ENCODE peak calls at places on chromosomes 3 and 15, in five cellular contexts. One of them, this sample, is unnamed. For H3K36me3, the result is how much of the 10 kb centered on the place peaks cover.

GRCh38 chr3:25380222-25380739 is 47.8 kb upstream of the RARB start:
- DNase-seq in vagina: no peak
- DNase-seq in kidney: peak
- DNase-seq in spleen: no peak
- DNase-seq in heart left ventricle: no peak
- DNase-seq in this sample: no peak

GRCh38 chr3:72163809-72164634 is 379.1 kb upstream of the PROK2 start:
- DNase-seq in vagina: no peak
- DNase-seq in kidney: no peak
- DNase-seq in spleen: peak
- DNase-seq in heart left ventricle: no peak
- DNase-seq in this sample: no peak

GRCh38 chr3:98768961-98769360 is 5.8 kb downstream of the ST3GAL6 start:
- DNase-seq in vagina: no peak
- DNase-seq in kidney: no peak
- DNase-seq in spleen: no peak
- DNase-seq in heart left ventricle: no peak
- DNase-seq in this sample: no peak

GRCh38 chr15:65212097-65212496 is 824 bp upstream of the CILP start:
- DNase-seq in vagina: no peak
- DNase-seq in kidney: no peak
- DNase-seq in spleen: peak
- DNase-seq in heart left ventricle: no peak
- DNase-seq in this sample: no peak

GRCh38 chr3:159039286-159039685 is 237.4 kb downstream of the MFSD1 start:
- DNase-seq in vagina: no peak
- DNase-seq in kidney: no peak
- DNase-seq in spleen: no peak
- DNase-seq in heart left ventricle: no peak
- DNase-seq in this sample: no peak

GRCh38 chr3:128167646-128167972 is 14.3 kb downstream of the EEFSEC start:
- DNase-seq in vagina: no peak
- DNase-seq in kidney: no peak
- DNase-seq in spleen: no peak
- DNase-seq in heart left ventricle: no peak
- DNase-seq in this sample: no peak

GRCh38 chr15:78000089-78000926 is 77.2 kb downstream of the TBC1D2B start:
- DNase-seq in vagina: no peak
- DNase-seq in kidney: peak
- DNase-seq in spleen: peak
- DNase-seq in heart left ventricle: peak
- DNase-seq in this sample: peak

GRCh38 chr15:31270767-31271166 is 55.9 kb upstream of the KLF13 start:
- DNase-seq in vagina: peak
- DNase-seq in kidney: no peak
- DNase-seq in spleen: peak
- DNase-seq in heart left ventricle: no peak
- DNase-seq in this sample: no peak

GRCh38 chr3:15997274-15997943 is 177.1 kb upstream of the GALNT15 start:
- DNase-seq in vagina: no peak
- DNase-seq in kidney: no peak
- DNase-seq in spleen: no peak
- DNase-seq in heart left ventricle: no peak
- DNase-seq in this sample: no peak

GRCh38 chr15:40421246-40422157 is 15.9 kb downstream of the IVD start:
- DNase-seq in vagina: no peak
- DNase-seq in kidney: peak
- DNase-seq in spleen: peak
- DNase-seq in heart left ventricle: peak
- DNase-seq in this sample: no peak

GRCh38 chr3:115217678-115218451 is 70.8 kb upstream of the ZBTB20 start:
- DNase-seq in vagina: no peak
- DNase-seq in kidney: no peak
- DNase-seq in spleen: no peak
- DNase-seq in heart left ventricle: no peak
- DNase-seq in this sample: peak

GRCh38 chr3:138186216-138186615 is 885 bp upstream of the ARMC8 start:
- DNase-seq in vagina: no peak
- DNase-seq in kidney: no peak
- DNase-seq in spleen: no peak
- DNase-seq in heart left ventricle: no peak
- DNase-seq in this sample: no peak

GRCh38 chr15:50176869-50177268 is 5.1 kb upstream of the SLC27A2 start:
- DNase-seq in vagina: no peak
- DNase-seq in kidney: no peak
- DNase-seq in spleen: no peak
- DNase-seq in heart left ventricle: no peak
- DNase-seq in this sample: no peak

GRCh38 chr3:57060089-57060829 is at the start of gene SPATA12:
- DNase-seq in vagina: peak
- DNase-seq in kidney: peak
- DNase-seq in spleen: no peak
- DNase-seq in heart left ventricle: no peak
- DNase-seq in this sample: peak

GRCh38 chr3:71478568-71478967 is 105.0 kb downstream of the FOXP1 start:
- DNase-seq in vagina: no peak
- DNase-seq in kidney: no peak
- DNase-seq in spleen: no peak
- DNase-seq in heart left ventricle: no peak
- DNase-seq in this sample: no peak

GRCh38 chr15:47753591-47753990 is 36.3 kb downstream of the SEMA6D start:
- DNase-seq in vagina: no peak
- DNase-seq in kidney: no peak
- DNase-seq in spleen: no peak
- DNase-seq in heart left ventricle: no peak
- DNase-seq in this sample: no peak

GRCh38 chr3:5141760-5142159 is 19.7 kb downstream of the ARL8B start:
- DNase-seq in vagina: no peak
- DNase-seq in kidney: no peak
- DNase-seq in spleen: no peak
- DNase-seq in heart left ventricle: no peak
- DNase-seq in this sample: no peak

GRCh38 chr15:68491415-68492106 is 59.6 kb upstream of the ITGA11 start:
- DNase-seq in vagina: peak
- DNase-seq in kidney: no peak
- DNase-seq in spleen: no peak
- DNase-seq in heart left ventricle: no peak
- DNase-seq in this sample: no peak

GRCh38 chr15:55060831-55061230 is 135.9 kb downstream of the RSL24D1 start:
- DNase-seq in vagina: no peak
- DNase-seq in kidney: no peak
- DNase-seq in spleen: no peak
- DNase-seq in heart left ventricle: no peak
- DNase-seq in this sample: no peak

GRCh38 chr3:13621381-13622221 is 72.7 kb downstream of the FBLN2 start:
- DNase-seq in vagina: no peak
- DNase-seq in kidney: peak
- DNase-seq in spleen: peak
- DNase-seq in heart left ventricle: peak
- DNase-seq in this sample: no peak

GRCh38 chr3:150447631-150448465 is 39.8 kb downstream of the TSC22D2 start:
- DNase-seq in vagina: no peak
- DNase-seq in kidney: no peak
- DNase-seq in spleen: no peak
- DNase-seq in heart left ventricle: no peak
- DNase-seq in this sample: peak

GRCh38 chr15:40706121-40706520 is 11.1 kb downstream of the RAD51 start:
- DNase-seq in vagina: no peak
- DNase-seq in kidney: no peak
- DNase-seq in spleen: no peak
- DNase-seq in heart left ventricle: no peak
- DNase-seq in this sample: no peak

GRCh38 chr3:149657796-149658443 is at the start of gene WWTR1:
- DNase-seq in vagina: peak
- DNase-seq in kidney: peak
- DNase-seq in spleen: peak
- DNase-seq in heart left ventricle: peak
- DNase-seq in this sample: peak

GRCh38 chr3:43872301-43872700 is 181.6 kb downstream of the ABHD5 start:
- DNase-seq in vagina: peak
- DNase-seq in kidney: no peak
- DNase-seq in spleen: no peak
- DNase-seq in heart left ventricle: no peak
- DNase-seq in this sample: peak

DNA sequence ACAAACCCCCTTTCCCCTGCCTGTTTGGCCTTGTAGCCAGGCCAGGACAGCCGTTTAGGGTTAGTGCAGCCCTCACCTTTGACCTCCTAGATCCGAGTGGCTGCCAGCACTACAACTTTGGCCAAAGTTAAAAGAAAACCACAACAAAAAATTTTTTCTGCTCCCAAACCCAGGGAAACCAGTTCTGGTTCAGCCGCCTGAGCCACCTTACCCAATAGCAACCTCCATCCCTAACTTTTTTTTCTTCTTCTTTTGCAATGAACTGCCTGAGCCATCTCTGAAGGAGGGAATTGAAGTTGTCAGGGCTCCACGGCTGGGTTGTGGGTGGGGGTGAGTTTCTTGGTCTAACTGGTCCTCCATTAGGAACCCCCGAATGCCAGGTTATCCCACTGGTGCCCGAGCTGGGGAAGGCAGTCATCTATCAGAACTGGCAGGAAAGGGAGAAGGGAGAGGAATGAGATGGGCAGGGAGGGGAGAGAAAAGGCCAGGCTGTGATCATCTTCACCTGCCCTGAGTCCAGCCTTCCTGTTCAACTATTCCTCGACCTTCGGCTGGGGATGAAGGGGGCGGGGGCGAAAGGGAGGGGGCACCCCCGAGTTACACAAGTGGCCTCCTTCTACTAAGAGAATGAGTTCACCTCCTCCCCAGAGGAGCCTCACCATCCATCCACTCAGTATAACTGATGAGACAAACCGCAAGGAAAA is 6.2 kb upstream of the NR2F2 start:
- DNase-seq in vagina: no peak
- DNase-seq in kidney: peak
- DNase-seq in spleen: no peak
- DNase-seq in heart left ventricle: no peak
- DNase-seq in this sample: peak
- H3K4me3 ChIP-seq in vagina: peak
- H3K4me3 ChIP-seq in kidney: peak
- H3K4me3 ChIP-seq in spleen: no peak
- H3K4me3 ChIP-seq in heart left ventricle: no peak
- H3K4me3 ChIP-seq in this sample: peak

GRCh38 chr3:133824961-133825485 is 19.4 kb downstream of the SRPRB start:
- DNase-seq in vagina: peak
- DNase-seq in kidney: no peak
- DNase-seq in spleen: no peak
- DNase-seq in heart left ventricle: no peak
- DNase-seq in this sample: no peak

GRCh38 chr3:133821767-133822638 is 16.4 kb downstream of the SRPRB start:
- DNase-seq in vagina: peak
- DNase-seq in kidney: no peak
- DNase-seq in spleen: no peak
- DNase-seq in heart left ventricle: no peak
- DNase-seq in this sample: no peak

GRCh38 chr3:133820889-133821675 is 15.5 kb downstream of the SRPRB start:
- DNase-seq in vagina: peak
- DNase-seq in kidney: no peak
- DNase-seq in spleen: no peak
- DNase-seq in heart left ventricle: no peak
- DNase-seq in this sample: no peak

GRCh38 chr3:133815386-133815785 is 9.8 kb downstream of the SRPRB start:
- DNase-seq in vagina: no peak
- DNase-seq in kidney: no peak
- DNase-seq in spleen: no peak
- DNase-seq in heart left ventricle: no peak
- DNase-seq in this sample: no peak

DNA sequence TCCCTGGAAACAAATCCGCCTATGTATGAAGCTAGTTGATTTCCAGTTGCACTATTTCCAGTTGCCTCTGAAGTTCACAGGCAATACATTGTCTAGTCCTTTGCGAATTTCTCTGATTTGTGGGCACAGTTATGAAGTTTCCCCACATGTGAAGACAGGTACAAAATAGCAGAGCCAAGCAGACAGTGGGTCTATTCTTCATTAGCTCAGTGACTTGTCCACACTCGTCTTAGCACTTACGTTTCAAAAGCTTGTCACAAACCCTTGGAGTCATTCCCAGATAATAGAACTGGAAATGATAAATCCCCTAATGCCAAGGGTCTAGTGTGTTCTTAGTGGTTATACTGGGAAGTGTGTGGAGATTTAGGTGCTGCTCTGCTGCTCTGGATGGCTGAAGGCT is 14.5 kb downstream of the SRPRB start:
- DNase-seq in vagina: no peak
- DNase-seq in kidney: no peak
- DNase-seq in spleen: no peak
- DNase-seq in heart left ventricle: no peak
- DNase-seq in this sample: no peak
- H3K36me3 ChIP-seq in vagina: under half
- H3K36me3 ChIP-seq in kidney: under half
- H3K36me3 ChIP-seq in spleen: half or more
- H3K36me3 ChIP-seq in heart left ventricle: under half
- H3K36me3 ChIP-seq in this sample: under half

GRCh38 chr3:112848196-112848595 is 1.5 kb upstream of the CD200R1L start:
- DNase-seq in vagina: no peak
- DNase-seq in kidney: no peak
- DNase-seq in spleen: no peak
- DNase-seq in heart left ventricle: no peak
- DNase-seq in this sample: no peak
- H3K4me3 ChIP-seq in vagina: no peak
- H3K4me3 ChIP-seq in kidney: no peak
- H3K4me3 ChIP-seq in spleen: no peak
- H3K4me3 ChIP-seq in heart left ventricle: no peak
- H3K4me3 ChIP-seq in this sample: no peak

GRCh38 chr15:85742186-85742751 is 52.5 kb downstream of the KLHL25 start:
- DNase-seq in vagina: peak
- DNase-seq in kidney: no peak
- DNase-seq in spleen: peak
- DNase-seq in heart left ventricle: no peak
- DNase-seq in this sample: no peak

GRCh38 chr15:85743392-85744045 is 51.2 kb downstream of the KLHL25 start:
- DNase-seq in vagina: no peak
- DNase-seq in kidney: no peak
- DNase-seq in spleen: no peak
- DNase-seq in heart left ventricle: no peak
- DNase-seq in this sample: no peak

GRCh38 chr15:85744636-85745422 is 49.9 kb downstream of the KLHL25 start:
- DNase-seq in vagina: no peak
- DNase-seq in kidney: no peak
- DNase-seq in spleen: peak
- DNase-seq in heart left ventricle: no peak
- DNase-seq in this sample: no peak

GRCh38 chr15:85741662-85742061 is 53.1 kb downstream of the KLHL25 start:
- DNase-seq in vagina: no peak
- DNase-seq in kidney: no peak
- DNase-seq in spleen: no peak
- DNase-seq in heart left ventricle: no peak
- DNase-seq in this sample: no peak

DNA sequence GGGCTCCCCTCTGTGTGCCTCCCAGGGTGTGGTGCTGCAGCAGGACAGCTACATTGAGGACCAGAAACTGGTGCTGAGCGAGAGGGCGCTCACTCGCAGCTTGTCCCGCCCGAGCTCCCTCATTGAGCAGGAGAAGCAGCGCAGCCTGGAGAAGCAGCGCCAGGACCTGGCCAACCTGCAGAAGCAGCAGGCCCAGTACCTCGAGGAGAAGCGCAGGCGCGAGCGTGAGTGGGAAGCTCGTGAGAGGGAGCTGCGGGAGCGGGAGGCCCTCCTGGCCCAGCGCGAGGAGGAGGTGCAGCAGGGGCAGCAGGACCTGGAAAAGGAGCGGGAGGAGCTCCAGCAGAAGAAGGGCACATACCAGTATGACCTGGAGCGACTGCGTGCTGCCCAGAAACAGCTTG is 53.7 kb downstream of the KLHL25 start:
- DNase-seq in vagina: no peak
- DNase-seq in kidney: no peak
- DNase-seq in spleen: peak
- DNase-seq in heart left ventricle: no peak
- DNase-seq in this sample: no peak
- H3K36me3 ChIP-seq in vagina: half or more
- H3K36me3 ChIP-seq in kidney: half or more
- H3K36me3 ChIP-seq in spleen: half or more
- H3K36me3 ChIP-seq in heart left ventricle: under half
- H3K36me3 ChIP-seq in this sample: under half

This sample was measured in PC-9.